ENCODE peak calls at places on chromosomes 13 and 19, in four cellular contexts. A is effector memory CD4-positive, alpha-beta T cell; K is colonic mucosa; N is CD4-positive, alpha-beta memory T cell. D is an unnamed sample. For H3K4me1, the result is how much of the 10 kb centered on the place peaks cover.

GRCh38 chr13:99250977-99251825 is 7.0 kb downstream of the GPR18 start:
- DNase-seq in K (no peak), N (no peak), A (no peak), D (no peak)

GRCh38 chr19:48975947-48976847 is 11.1 kb downstream of the FTL start:
- DNase-seq in N (peak), A (no peak), K (no peak), D (peak)

GRCh38 chr19:17886515-17886914 is 14.8 kb downstream of the SLC5A5 start:
- DNase-seq in A (no peak), N (no peak), K (no peak), D (no peak)

GRCh38 chr19:482186-483041 is 13.9 kb upstream of the MADCAM1 start:
- DNase-seq in A (no peak), K (no peak), N (no peak), D (no peak)

GRCh38 chr19:36060430-36060829 is 5.7 kb downstream of the WDR62 start:
- DNase-seq in K (no peak), N (no peak), A (no peak), D (no peak)

GRCh38 chr19:2613507-2614295 is 88.8 kb downstream of the GNG7 start:
- DNase-seq in N (peak), K (no peak), A (no peak), D (no peak)

GRCh38 chr19:45368127-45368526 is 2.2 kb downstream of the ERCC2 start:
- DNase-seq in N (no peak), A (no peak), K (no peak), D (no peak)

GRCh38 chr13:45412274-45413049 is 5.7 kb downstream of the SLC25A30 start:
- DNase-seq in K (no peak), N (no peak), A (no peak), D (no peak)

GRCh38 chr19:47258434-47258833 is 2.1 kb downstream of the CCDC9 start:
- DNase-seq in A (no peak), N (no peak), K (no peak), D (no peak)

GRCh38 chr13:110126391-110126961 is 180.5 kb downstream of the COL4A1 start:
- DNase-seq in N (no peak), K (no peak), A (no peak), D (no peak)

GRCh38 chr13:110726726-110727125 is 13.2 kb downstream of the ING1 start:
- DNase-seq in A (peak), K (no peak), N (peak), D (no peak)

GRCh38 chr19:6402834-6403608 is 10.1 kb upstream of the GTF2F1 start:
- DNase-seq in A (no peak), N (no peak), K (peak), D (peak)

GRCh38 chr13:108957369-108958012 is 328.1 kb downstream of the MYO16 start:
- DNase-seq in K (no peak), A (no peak), N (no peak), D (no peak)

GRCh38 chr19:3233831-3234230 is 9.4 kb downstream of the CELF5 start:
- DNase-seq in K (no peak), N (no peak), A (no peak), D (no peak)

GRCh38 chr13:45092668-45093067 is 27.6 kb upstream of the GTF2F2 start:
- DNase-seq in K (no peak), N (no peak), A (no peak), D (no peak)

GRCh38 chr13:99022953-99023352 is 45.1 kb upstream of the DOCK9 start:
- DNase-seq in A (no peak), N (no peak), K (no peak), D (no peak)

GRCh38 chr13:109779876-109780516 is 6.4 kb downstream of the IRS2 start:
- DNase-seq in K (no peak), A (no peak), N (no peak), D (no peak)

GRCh38 chr13:97627566-97627965 is 193.6 kb downstream of the RAP2A start:
- DNase-seq in N (no peak), K (peak), A (no peak), D (no peak)

GRCh38 chr19:3710265-3710812 is 2.2 kb downstream of the TJP3 start:
- DNase-seq in A (no peak), K (peak), N (no peak), D (peak)

GRCh38 chr13:45731455-45731854 is 29.3 kb downstream of the CBY2 start:
- DNase-seq in K (no peak), N (no peak), A (no peak), D (no peak)

GRCh38 chr19:55289117-55289796 is 5.5 kb downstream of the BRSK1 start:
- DNase-seq in A (no peak), K (no peak), N (no peak), D (no peak)

GRCh38 chr19:35742121-35742724 is at the start of gene IGFLR1:
- DNase-seq in N (peak), A (peak), K (peak), D (no peak)

GRCh38 chr13:111874981-111875380 is 192.0 kb upstream of the SOX1 start:
- DNase-seq in A (no peak), N (no peak), K (no peak), D (no peak)

GRCh38 chr13:79987761-79988160 is 353.2 kb downstream of the SPRY2 start:
- DNase-seq in N (no peak), K (no peak), A (no peak), D (no peak)

GRCh38 chr13:79799049-79799448 is 318.1 kb downstream of the NDFIP2 start:
- DNase-seq in A (no peak), N (no peak), K (no peak), D (no peak)

GRCh38 chr13:41152005-41152404 is 19.4 kb upstream of the KBTBD6 start:
- DNase-seq in N (no peak), A (no peak), K (no peak), D (no peak)

GRCh38 chr13:65946387-65946786 is 1283.7 kb downstream of the PCDH9 start:
- DNase-seq in K (no peak), N (no peak), A (no peak), D (no peak)

GRCh38 chr13:44063881-44064280 is 184.2 kb downstream of the LACC1 start:
- DNase-seq in K (no peak), A (no peak), N (no peak), D (no peak)

GRCh38 chr19:31118926-31119325 is 230.3 kb downstream of the TSHZ3 start:
- DNase-seq in K (no peak), N (no peak), A (no peak), D (no peak)

GRCh38 chr13:85690368-85690767 is 108.9 kb downstream of the SLITRK6 start:
- DNase-seq in N (no peak), K (no peak), A (no peak), D (no peak)

GRCh38 chr13:77565635-77566034 is 30.1 kb downstream of the SCEL start:
- DNase-seq in N (peak), K (no peak), A (no peak), D (peak)

GRCh38 chr19:41403181-41403970 is 5.8 kb downstream of the BCKDHA start:
- DNase-seq in K (no peak), N (no peak), A (no peak), D (no peak)

GRCh38 chr19:41407271-41407670 is 9.7 kb downstream of the BCKDHA start:
- DNase-seq in N (no peak), A (no peak), K (no peak), D (no peak)

GRCh38 chr19:41408256-41408655 is 10.6 kb downstream of the BCKDHA start:
- DNase-seq in N (no peak), K (no peak), A (no peak), D (no peak)

GRCh38 chr19:41409288-41409687 is 11.7 kb downstream of the BCKDHA start:
- DNase-seq in N (no peak), A (no peak), K (peak), D (peak)

DNA sequence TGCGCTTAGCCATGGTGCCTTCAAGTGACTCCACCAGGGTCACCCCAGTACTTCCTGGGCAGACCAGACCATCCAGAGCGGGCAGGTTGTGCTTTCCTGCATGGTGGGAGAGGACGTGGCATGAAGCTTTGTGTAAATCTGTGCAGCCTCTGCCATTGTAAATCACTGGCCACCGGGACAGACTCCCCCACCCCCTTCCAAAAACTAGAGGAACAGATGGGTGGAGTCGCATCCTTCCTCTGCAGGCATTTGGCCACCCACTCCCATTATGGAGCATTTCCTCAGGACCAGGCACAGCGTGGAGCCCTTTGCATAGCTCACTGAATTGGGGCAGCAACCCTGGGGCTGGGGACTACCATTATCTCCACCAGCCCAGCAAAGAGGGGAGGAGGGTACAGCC is 8.2 kb downstream of the BCKDHA start:
- DNase-seq in K (no peak), N (no peak), A (no peak), D (no peak)
- H3K4me1 ChIP-seq in K (under half), N (under half), A (under half), D (under half)

DNA sequence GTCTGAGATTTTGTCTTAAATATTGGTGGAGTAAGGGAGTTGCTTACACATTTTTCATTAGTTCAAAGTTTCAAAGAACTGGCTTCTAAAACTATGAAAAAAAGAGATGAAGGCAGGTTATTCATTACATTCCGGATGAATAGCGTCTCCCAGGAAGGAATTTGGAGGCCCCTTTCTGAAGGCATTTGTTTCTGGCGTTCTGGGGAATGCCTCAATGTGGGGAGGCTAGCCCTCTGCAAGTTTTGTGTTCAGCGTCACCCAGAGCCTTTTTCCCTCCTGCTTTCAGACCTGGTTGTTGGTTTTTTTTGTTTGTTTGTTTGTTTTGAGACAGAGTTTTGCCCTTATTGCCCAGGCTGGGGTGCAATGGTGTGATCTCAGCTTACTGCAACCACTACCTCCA is 21.0 kb downstream of the FAM124A start:
- DNase-seq in K (no peak), N (no peak), A (no peak), D (no peak)
- H3K4me1 ChIP-seq in K (under half), N (under half), A (under half), D (under half)

DNA sequence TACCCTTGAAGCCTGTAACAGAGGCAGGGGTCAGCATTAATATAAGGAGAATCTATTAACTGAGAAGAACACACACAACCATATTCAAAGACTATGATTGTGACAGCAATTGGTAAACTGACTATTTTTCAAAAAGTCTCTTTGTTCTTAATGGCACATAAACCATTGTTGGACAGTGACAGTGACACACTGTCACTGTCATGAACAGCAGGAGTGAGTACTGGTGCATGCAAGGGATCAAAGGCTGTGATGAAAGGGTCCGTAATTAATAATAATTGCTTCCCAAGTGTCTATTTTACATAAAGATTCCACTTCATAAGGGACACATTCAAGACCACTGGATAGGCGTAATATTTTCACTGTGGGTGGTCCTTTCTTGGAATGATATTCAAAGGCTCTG is 50.8 kb downstream of the LHFPL6 start:
- DNase-seq in A (no peak), N (no peak), K (no peak), D (no peak)
- H3K4me1 ChIP-seq in A (under half), N (under half), K (under half), D (under half)

GRCh38 chr19:7932930-7933300 is 7.0 kb upstream of the CTXN1 start:
- DNase-seq in A (no peak), N (no peak), K (no peak), D (no peak)

GRCh38 chr19:7930765-7931164 is 4.8 kb upstream of the CTXN1 start:
- DNase-seq in K (no peak), N (no peak), A (no peak), D (no peak)

GRCh38 chr19:7933411-7933810 is 7.5 kb upstream of the CTXN1 start:
- DNase-seq in A (no peak), K (no peak), N (no peak), D (no peak)

GRCh38 chr19:7932276-7932929 is 6.5 kb upstream of the CTXN1 start:
- DNase-seq in N (no peak), K (no peak), A (no peak), D (no peak)

DNA sequence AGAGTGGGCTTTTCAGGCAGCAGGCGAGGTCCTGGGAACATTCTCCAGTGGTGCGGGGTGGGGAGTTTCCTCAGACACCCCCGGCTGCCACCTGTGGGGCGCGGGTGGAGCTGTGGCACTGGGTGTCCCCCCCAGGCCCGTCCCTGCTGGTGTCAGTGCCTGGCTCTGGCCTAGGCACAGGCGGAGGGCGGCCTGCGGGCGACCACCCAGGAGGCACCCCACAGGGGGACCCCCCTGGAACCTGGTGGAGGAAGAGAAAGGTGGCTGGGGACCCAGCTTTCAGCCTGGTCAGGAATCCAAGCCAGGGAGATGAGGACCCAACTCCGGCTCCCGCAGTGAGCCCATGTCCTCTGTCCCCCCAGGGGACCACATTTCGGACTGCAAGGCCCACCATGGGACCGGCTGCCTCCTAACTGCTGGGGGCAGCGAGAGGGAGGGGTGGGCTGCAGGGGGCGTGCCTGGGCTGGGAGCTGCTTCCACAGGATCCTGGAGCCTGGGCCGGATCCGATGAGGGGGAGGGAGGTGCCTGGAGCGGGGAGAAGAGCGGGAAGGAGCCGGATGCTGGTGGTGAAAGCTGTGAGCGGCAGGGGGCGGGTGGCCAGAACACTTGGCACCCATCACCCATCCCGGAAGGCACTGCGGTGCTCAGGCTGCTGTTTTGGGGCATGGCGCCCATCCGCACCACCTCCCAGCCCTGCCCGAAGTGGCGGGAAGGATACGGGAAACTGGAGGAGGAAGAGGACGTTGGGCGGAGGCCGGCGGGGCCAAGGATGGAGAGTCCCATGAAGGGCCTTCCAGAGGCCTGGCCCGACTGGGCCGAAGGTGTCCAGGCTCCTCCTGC is 5.5 kb upstream of the CTXN1 start:
- DNase-seq in K (no peak), A (no peak), N (no peak), D (no peak)
- H3K4me1 ChIP-seq in K (under half), A (under half), N (under half), D (under half)